ENCODE peak calls at places on chromosomes 7 and 10, in four cellular contexts. R is MM.1S, Q is Caco-2, A is lower leg skin. X is an unnamed sample.

GRCh38 chr10:107914450-107915276 is 750.2 kb upstream of the SORCS1 start:
- DNase-seq in R (no peak), Q (no peak), A (no peak), X (no peak)

GRCh38 chr7:8064828-8065227 is 96.2 kb downstream of the GLCCI1 start:
- DNase-seq in R (no peak), Q (no peak), A (no peak), X (no peak)

GRCh38 chr7:66950763-66951162 is 29.7 kb downstream of the TMEM248 start:
- DNase-seq in R (no peak), Q (no peak), A (no peak), X (no peak)

GRCh38 chr7:88599528-88599927 is 160.0 kb upstream of the ZNF804B start:
- DNase-seq in R (no peak), Q (no peak), A (no peak), X (no peak)

GRCh38 chr7:2709553-2710165 is 21.7 kb downstream of the AMZ1 start:
- DNase-seq in R (peak), Q (no peak), A (peak), X (peak)

GRCh38 chr7:5322621-5323410 is 40.1 kb downstream of the SLC29A4 start:
- DNase-seq in R (no peak), Q (no peak), A (no peak), X (no peak)

GRCh38 chr7:50409856-50410468 is 40.2 kb downstream of the FIGNL1 start:
- DNase-seq in R (no peak), Q (no peak), A (no peak), X (peak)

GRCh38 chr10:49076319-49076718 is 39.0 kb downstream of the VSTM4 start:
- DNase-seq in R (no peak), Q (peak), A (peak), X (no peak)

GRCh38 chr7:21193895-21194294 is 234.0 kb upstream of the SP4 start:
- DNase-seq in R (no peak), Q (no peak), A (no peak), X (no peak)

GRCh38 chr10:33509231-33509871 is 174.9 kb upstream of the NRP1 start:
- DNase-seq in R (no peak), Q (peak), A (peak), X (no peak)

GRCh38 chr7:121620953-121621606 is 225.0 kb upstream of the FAM3C start:
- DNase-seq in R (no peak), Q (no peak), A (no peak), X (no peak)

GRCh38 chr7:155917836-155918385 is 105.6 kb upstream of the SHH start:
- DNase-seq in R (no peak), Q (peak), A (no peak), X (no peak)

GRCh38 chr7:44755698-44756627 is 7.3 kb downstream of the ZMIZ2 start:
- DNase-seq in R (no peak), Q (no peak), A (no peak), X (no peak)

GRCh38 chr7:158246272-158246959 is 341.2 kb downstream of the PTPRN2 start:
- DNase-seq in R (no peak), Q (no peak), A (peak), X (no peak)

GRCh38 chr7:30062587-30062986 is 34.4 kb downstream of the PLEKHA8 start:
- DNase-seq in R (peak), Q (no peak), A (no peak), X (peak)

GRCh38 chr7:36606442-36607205 is 117.7 kb downstream of the AOAH start:
- DNase-seq in R (no peak), Q (no peak), A (no peak), X (peak)

GRCh38 chr7:155953501-155953778 is 141.2 kb upstream of the SHH start:
- DNase-seq in R (no peak), Q (peak), A (no peak), X (no peak)

GRCh38 chr7:171364-171904 is 20.9 kb upstream of the FAM20C start:
- DNase-seq in R (no peak), Q (peak), A (no peak), X (no peak)

GRCh38 chr7:100208911-100209408 is 10.8 kb upstream of the PVRIG start:
- DNase-seq in R (peak), Q (no peak), A (no peak), X (no peak)

GRCh38 chr10:68086011-68086410 is 10.9 kb upstream of the HERC4 start:
- DNase-seq in R (no peak), Q (no peak), A (no peak), X (no peak)

GRCh38 chr10:116210588-116211346 is 62.2 kb downstream of the GFRA1 start:
- DNase-seq in R (no peak), Q (no peak), A (no peak), X (no peak)

GRCh38 chr7:100642534-100642907 is 1.2 kb upstream of the TFR2 start:
- DNase-seq in R (peak), Q (no peak), A (no peak), X (peak)

GRCh38 chr10:72340911-72341310 is 13.8 kb downstream of the DNAJB12 start:
- DNase-seq in R (no peak), Q (no peak), A (no peak), X (no peak)

GRCh38 chr10:79454259-79454658 is 8.8 kb upstream of the ZCCHC24 start:
- DNase-seq in R (no peak), Q (no peak), A (peak), X (no peak)

GRCh38 chr7:103985565-103986126 is 3.8 kb downstream of the RELN start:
- DNase-seq in R (no peak), Q (no peak), A (no peak), X (no peak)

GRCh38 chr7:27139335-27140107 is 4.0 kb downstream of the HOXA5 start:
- DNase-seq in R (no peak), Q (peak), A (peak), X (no peak)

GRCh38 chr7:27140108-27140842 is 3.2 kb downstream of the HOXA5 start:
- DNase-seq in R (no peak), Q (no peak), A (peak), X (no peak)

GRCh38 chr7:27141138-27141537 is 2.3 kb downstream of the HOXA5 start:
- DNase-seq in R (no peak), Q (no peak), A (peak), X (no peak)

GRCh38 chr7:27138987-27139334 is 4.5 kb downstream of the HOXA5 start:
- DNase-seq in R (no peak), Q (no peak), A (no peak), X (no peak)

DNA sequence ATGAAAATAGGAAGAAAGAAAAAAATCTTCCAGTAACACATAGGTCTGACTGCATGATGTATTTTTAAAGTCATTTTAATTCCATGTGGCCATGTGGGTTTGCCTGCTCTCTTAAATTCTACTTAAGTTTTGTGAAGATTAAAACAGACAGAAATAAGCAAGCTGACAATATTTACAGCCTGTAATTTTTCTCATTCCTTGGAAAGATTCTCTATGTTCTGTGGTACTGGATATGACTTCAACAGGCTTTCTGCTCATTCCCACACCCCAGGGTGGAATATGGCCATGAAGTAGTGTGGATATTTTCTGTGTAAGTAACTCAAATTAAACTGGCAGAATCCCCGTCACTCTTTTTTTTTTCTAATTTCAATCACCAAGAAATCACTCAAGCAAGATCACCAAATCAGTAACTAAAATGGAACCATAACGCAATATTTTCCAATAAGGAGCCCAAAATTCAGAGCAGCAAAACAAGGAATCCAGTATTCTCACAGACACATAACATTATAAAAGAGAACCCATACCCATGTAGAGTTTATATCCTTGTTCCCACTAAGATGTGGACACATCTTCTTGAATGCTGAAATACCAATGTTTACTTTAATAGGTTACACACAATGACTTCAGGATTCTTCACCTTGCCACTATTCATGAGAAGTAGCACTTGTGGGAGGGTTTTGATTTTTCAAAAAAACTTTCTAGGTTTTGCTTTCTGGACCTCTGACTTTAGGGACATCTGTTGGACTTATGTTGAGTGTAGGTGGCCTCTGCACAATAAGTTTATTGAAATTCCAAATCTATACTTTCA is 5.7 kb downstream of the HOXA5 start:
- DNase-seq in R (no peak), Q (no peak), A (no peak), X (no peak)
- H3K4me3 ChIP-seq in R (no peak), Q (no peak), A (no peak), X (no peak)

DNA sequence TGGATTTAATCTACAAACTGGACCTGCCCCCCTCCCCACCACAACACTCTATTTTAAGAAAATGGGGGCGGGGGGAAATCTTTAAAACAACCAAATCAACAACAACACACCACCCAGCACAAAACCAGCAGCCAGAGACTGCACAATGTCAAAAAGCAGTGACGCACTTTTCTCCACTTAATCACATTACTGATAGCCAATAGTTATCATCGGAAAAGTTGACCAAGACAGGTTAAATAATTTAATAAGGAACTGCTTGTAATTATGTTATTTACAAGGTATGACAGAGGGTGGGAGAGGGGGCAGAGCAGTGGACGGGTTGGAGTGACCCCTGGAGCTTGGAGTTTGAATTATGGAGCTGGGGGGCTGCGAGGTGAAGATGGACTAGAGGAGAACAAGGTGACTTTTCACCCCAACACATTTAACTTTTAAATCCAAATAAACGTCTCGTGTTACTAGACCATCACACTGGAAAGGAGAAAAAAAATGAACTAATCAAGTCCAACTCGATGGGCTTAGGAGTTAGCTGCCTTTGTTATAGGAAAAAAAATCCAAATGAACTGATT is 2.7 kb downstream of the EBF3 start:
- DNase-seq in R (no peak), Q (no peak), A (peak), X (no peak)
- H3K4me3 ChIP-seq in R (no peak), Q (no peak), A (no peak), X (no peak)

DNA sequence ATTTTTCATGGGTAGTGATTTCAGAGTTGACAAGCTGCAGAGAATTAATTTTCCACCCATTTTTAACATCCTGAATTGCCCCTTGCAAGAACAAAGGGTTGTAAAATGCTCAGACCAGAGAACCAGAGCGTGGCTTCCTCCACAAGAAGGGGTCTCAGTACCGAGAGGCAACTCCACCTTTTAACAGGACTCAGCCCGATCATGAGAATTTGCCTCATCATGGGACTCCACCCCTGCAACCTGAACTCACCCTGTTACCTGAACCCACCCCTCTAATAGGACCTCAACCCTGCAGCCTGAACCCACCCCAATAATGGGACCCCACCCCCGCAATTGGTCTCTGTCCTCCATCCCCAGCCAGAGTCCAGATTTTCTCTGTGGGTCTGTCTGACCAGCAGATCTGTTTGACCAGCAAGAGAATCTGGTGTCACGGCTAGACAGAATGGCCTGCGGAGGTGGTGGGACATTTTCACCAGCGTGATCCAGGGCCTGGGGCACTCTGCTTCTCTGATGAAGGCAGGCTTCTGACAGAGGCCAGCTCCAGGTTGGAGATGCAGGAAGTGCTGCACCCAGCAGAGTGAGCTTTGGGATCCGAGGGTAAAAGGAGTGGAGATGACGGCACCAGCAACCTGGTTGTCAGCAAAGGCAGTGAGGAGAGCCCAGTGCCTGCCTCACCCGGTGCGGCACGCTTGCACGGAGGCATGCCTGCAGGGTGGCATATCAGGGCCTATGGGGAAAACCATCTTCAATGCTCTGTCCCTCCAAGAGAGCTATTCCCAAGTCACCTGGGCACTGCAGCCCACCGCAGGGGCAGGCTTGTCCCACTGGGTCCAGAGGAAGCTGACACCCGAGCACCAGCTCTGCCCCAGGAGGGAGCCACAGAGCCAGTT is 136.6 kb downstream of the TCERG1L start:
- DNase-seq in R (no peak), Q (no peak), A (peak), X (no peak)
- H3K4me3 ChIP-seq in R (no peak), Q (no peak), A (no peak), X (no peak)

GRCh38 chr7:138169441-138169851 is 93.2 kb downstream of the AKR1D1 start:
- DNase-seq in R (no peak), Q (peak), A (no peak), X (peak)
- H3K4me3 ChIP-seq in R (no peak), Q (no peak), A (no peak), X (no peak)

GRCh38 chr7:149625947-149626392 is 128.4 kb upstream of the ZNF746 start:
- DNase-seq in R (no peak), Q (no peak), A (no peak), X (no peak)
- H3K4me3 ChIP-seq in R (no peak), Q (no peak), A (no peak), X (no peak)

GRCh38 chr10:103693812-103694205 is 161.6 kb downstream of the SH3PXD2A start:
- DNase-seq in R (no peak), Q (no peak), A (no peak), X (peak)

GRCh38 chr10:103691723-103692380 is 163.5 kb downstream of the SH3PXD2A start:
- DNase-seq in R (peak), Q (no peak), A (no peak), X (no peak)

GRCh38 chr10:103691267-103691666 is 164.1 kb downstream of the SH3PXD2A start:
- DNase-seq in R (no peak), Q (no peak), A (no peak), X (no peak)

GRCh38 chr10:103693070-103693811 is 162.1 kb downstream of the SH3PXD2A start:
- DNase-seq in R (peak), Q (no peak), A (no peak), X (no peak)

DNA sequence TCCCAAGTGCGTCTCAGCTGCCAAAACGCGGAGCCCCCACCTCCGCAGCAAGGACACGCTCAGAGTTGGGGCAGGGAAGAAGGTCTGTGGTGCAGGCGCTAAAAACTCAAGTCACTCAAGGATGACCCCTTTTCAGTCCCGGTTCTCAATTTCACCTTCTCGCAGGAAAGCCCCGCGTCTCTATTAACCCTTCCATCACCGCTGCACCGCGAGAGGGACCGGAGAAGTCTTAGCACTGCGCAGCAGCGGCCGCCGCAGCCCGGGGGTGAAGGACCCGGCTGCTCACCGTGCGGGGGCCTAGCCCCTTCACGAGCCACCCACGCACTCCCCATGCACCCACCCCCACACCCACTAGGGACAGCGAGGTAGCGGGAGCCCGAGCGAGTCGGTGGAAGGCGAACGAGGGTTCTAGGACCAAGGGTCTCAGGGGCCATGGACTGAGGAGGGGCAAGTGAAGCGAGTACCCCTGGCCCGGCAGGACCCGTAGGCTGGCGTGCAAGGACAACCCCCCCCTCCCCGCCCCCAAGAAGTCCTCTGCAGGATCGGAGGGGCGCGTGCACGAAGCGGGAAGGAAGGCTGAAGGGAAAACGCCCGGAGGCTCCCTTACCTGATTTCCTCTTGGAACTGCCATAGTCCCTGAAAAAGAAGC is 162.8 kb downstream of the SH3PXD2A start:
- DNase-seq in R (peak), Q (no peak), A (no peak), X (no peak)
- H3K4me3 ChIP-seq in R (peak), Q (no peak), A (no peak), X (peak)

GRCh38 chr7:37925620-37926019 is 5.2 kb downstream of the EPDR1 start:
- DNase-seq in R (no peak), Q (no peak), A (no peak), X (no peak)

GRCh38 chr7:37921876-37922275 is 1.4 kb downstream of the EPDR1 start:
- DNase-seq in R (no peak), Q (no peak), A (no peak), X (no peak)

GRCh38 chr7:37924399-37924798 is 4.0 kb downstream of the EPDR1 start:
- DNase-seq in R (no peak), Q (no peak), A (no peak), X (no peak)

GRCh38 chr7:37921340-37921805 is 933 bp downstream of the EPDR1 start:
- DNase-seq in R (peak), Q (no peak), A (no peak), X (peak)

DNA sequence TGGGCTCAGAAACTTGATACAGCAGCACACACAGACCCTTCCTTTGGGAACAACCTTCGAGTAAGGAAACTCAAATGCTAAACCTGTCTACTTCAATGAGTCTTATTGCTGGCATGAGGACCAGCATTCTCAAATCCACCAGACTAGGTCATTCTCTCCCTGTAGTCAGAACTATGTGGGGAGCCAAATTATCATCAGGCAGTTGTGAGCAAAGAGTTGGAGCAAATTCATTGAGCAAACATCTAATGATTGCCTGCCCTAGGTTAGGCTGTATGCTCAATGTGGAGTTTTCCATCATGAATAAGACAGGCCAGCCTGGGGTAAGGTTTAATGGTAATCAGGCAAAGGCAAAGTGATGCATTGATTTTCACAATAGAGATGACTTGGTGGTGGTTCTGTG is 3.6 kb downstream of the EPDR1 start:
- DNase-seq in R (no peak), Q (no peak), A (no peak), X (no peak)
- H3K4me3 ChIP-seq in R (no peak), Q (no peak), A (no peak), X (no peak)

GRCh38 chr10:11713186-11713743 is 28.9 kb upstream of the ECHDC3 start:
- DNase-seq in R (no peak), Q (no peak), A (no peak), X (no peak)
- H3K4me3 ChIP-seq in R (no peak), Q (no peak), A (no peak), X (no peak)

GRCh38 chr7:131148258-131148657 is 179.4 kb upstream of the MKLN1 start:
- DNase-seq in R (no peak), Q (no peak), A (no peak), X (no peak)
- H3K4me3 ChIP-seq in R (no peak), Q (no peak), A (no peak), X (no peak)

GRCh38 chr7:105502173-105502572 is 19.9 kb downstream of the PUS7 start:
- DNase-seq in R (no peak), Q (no peak), A (peak), X (no peak)

GRCh38 chr7:105493928-105494325 is 28.1 kb downstream of the PUS7 start:
- DNase-seq in R (no peak), Q (no peak), A (no peak), X (no peak)

GRCh38 chr7:105497016-105497415 is 25.1 kb downstream of the PUS7 start:
- DNase-seq in R (no peak), Q (no peak), A (no peak), X (no peak)

GRCh38 chr7:105493196-105493927 is 28.7 kb downstream of the PUS7 start:
- DNase-seq in R (no peak), Q (no peak), A (no peak), X (no peak)

GRCh38 chr7:105496501-105496900 is 25.6 kb downstream of the PUS7 start:
- DNase-seq in R (no peak), Q (peak), A (no peak), X (no peak)
- H3K4me3 ChIP-seq in R (no peak), Q (no peak), A (no peak), X (no peak)